ENCODE peak calls at places on chromosomes 11 and 22, in six cellular contexts. O is activated effector memory CD4-positive, alpha-beta T cell treated with anti-CD3 and anti-CD28 coated beads, Interleukin-2, amount 50 U/mL, for 16 hours; Y is SK-N-DZ; H is heart left ventricle; X is kidney epithelial cell; R is M059J. S is an unnamed sample.
A peak's percentile ranks its signal among the peaks of the same experiment; 100 is the strongest.

GRCh38 chr11:118462178-118462577 is 25.9 kb downstream of the KMT2A start:
- DNase-seq in X (no peak), H (no peak), Y (no peak), O (no peak), R (no peak), S (no peak)

GRCh38 chr11:46560300-46561025 is 33.4 kb downstream of the AMBRA1 start:
- DNase-seq in R (peak; percentile 66), Y (no peak), H (no peak), O (no peak), X (no peak), S (peak; percentile 6)

GRCh38 chr11:79461144-79461543 is 20.3 kb upstream of the TENM4 start:
- DNase-seq in Y (no peak), H (no peak), O (no peak), R (peak; percentile 44), X (no peak), S (no peak)

GRCh38 chr22:30208631-30209603 is 37.6 kb downstream of the LIF start:
- DNase-seq in Y (peak; percentile 27), O (no peak), X (no peak), R (peak; percentile 84), H (peak; percentile 88), S (no peak)

GRCh38 chr22:19120829-19121630 is 1.2 kb downstream of the DGCR2 start:
- DNase-seq in O (no peak), R (peak; percentile 76), Y (no peak), H (peak; percentile 33), X (no peak), S (no peak)

GRCh38 chr11:65501005-65501529 is 2.2 kb downstream of the MALAT1 start:
- DNase-seq in X (no peak), H (no peak), R (no peak), Y (no peak), O (no peak), S (no peak)

GRCh38 chr22:46546466-46547178 is 9.2 kb upstream of the CELSR1 start:
- DNase-seq in R (peak; percentile 86), O (no peak), H (peak; percentile 95), X (peak; percentile 60), Y (no peak), S (no peak)

GRCh38 chr11:96741068-96741467 is 351.3 kb downstream of the JRKL start:
- DNase-seq in O (no peak), R (peak; percentile 44), X (no peak), H (no peak), Y (no peak), S (no peak)

GRCh38 chr11:121213568-121213893 is 79.0 kb upstream of the SC5D start:
- DNase-seq in R (no peak), X (no peak), Y (no peak), O (no peak), H (no peak), S (no peak)

GRCh38 chr11:76794371-76795284 is 11.5 kb downstream of the TSKU start:
- DNase-seq in O (no peak), Y (no peak), R (no peak), X (no peak), H (no peak), S (no peak)

GRCh38 chr22:50270302-50271010 is at the start of gene MAPK11:
- DNase-seq in O (peak; percentile 92), Y (no peak), R (peak; percentile 67), H (peak; percentile 79), X (no peak), S (no peak)

GRCh38 chr11:46694095-46694494 is 6.3 kb downstream of the ARHGAP1 start:
- DNase-seq in O (no peak), H (no peak), R (no peak), X (no peak), Y (no peak), S (no peak)

GRCh38 chr11:13781153-13781552 is 112.7 kb downstream of the FAR1 start:
- DNase-seq in O (no peak), Y (peak; percentile 12), X (no peak), H (no peak), R (peak; percentile 40), S (no peak)

GRCh38 chr22:42316988-42317387 is 46.5 kb upstream of the TCF20 start:
- DNase-seq in O (peak; percentile 81), X (peak; percentile 14), H (no peak), Y (no peak), R (peak; percentile 56), S (no peak)